ENCODE peak calls at places on chromosome 19, in five cellular contexts. U is fibroblast of the aortic adventitia, L is choroid plexus epithelial cell, A is testis, H is T follicular helper cell. K is an unnamed sample.
A peak's percentile ranks its signal among the peaks of the same experiment; 100 is the strongest.

GRCh38 chr19:38559428-38560401 is 58.0 kb downstream of the MAP4K1 start:
- DNase-seq in H (no peak), L (peak; percentile 13), U (no peak), A (no peak), K (peak; percentile 19)

GRCh38 chr19:53906211-53907192 is 2.6 kb upstream of the CACNG7 start:
- DNase-seq in H (peak; percentile 49), U (peak; percentile 23), L (peak; percentile 13), A (peak; percentile 50), K (peak; percentile 56)

GRCh38 chr19:2969104-2969504 is 8.3 kb upstream of the TLE6 start:
- DNase-seq in U (peak; percentile 69), L (peak; percentile 44), H (no peak), A (peak; percentile 73), K (peak; percentile 56)

GRCh38 chr19:16191216-16191908 is 6.2 kb downstream of the FAM32A start:
- DNase-seq in L (no peak), H (no peak), U (no peak), A (no peak), K (no peak)

GRCh38 chr19:30516586-30516985 is 144.4 kb downstream of the ZNF536 start:
- DNase-seq in H (no peak), A (no peak), U (no peak), L (no peak), K (peak; percentile 1)

GRCh38 chr19:47755762-47756626 is 10.6 kb downstream of the NOP53 start:
- DNase-seq in L (no peak), U (no peak), A (no peak), H (no peak), K (no peak)

GRCh38 chr19:4120531-4120930 is 3.4 kb downstream of the MAP2K2 start:
- DNase-seq in H (no peak), A (no peak), L (peak; percentile 68), U (peak; percentile 84), K (peak; percentile 55)

GRCh38 chr19:1680976-1681375 is 28.6 kb upstream of the TCF3 start:
- DNase-seq in U (no peak), H (no peak), A (no peak), L (no peak), K (no peak)

GRCh38 chr19:50896591-50897190 is 14.5 kb downstream of the KLK4 start:
- DNase-seq in A (no peak), L (peak; percentile 43), U (peak; percentile 17), H (no peak), K (peak; percentile 25)

GRCh38 chr19:24073807-24074206 is 13.2 kb upstream of the ZNF254 start:
- DNase-seq in H (no peak), A (no peak), U (no peak), L (no peak), K (no peak)

K was measured in astrocyte of the hippocampus.